ENCODE peak calls at places on chromosome 22, in four cellular contexts. V, I, Y and E are unnamed samples.

GRCh38 chr22:17906978-17907730 is 117.2 kb downstream of the MICAL3 start:
- DNase-seq in I (no peak), V (no peak), Y (no peak), E (no peak)

GRCh38 chr22:39717099-39717498 is 146.5 kb downstream of the CACNA1I start:
- DNase-seq in I (no peak), V (no peak), Y (no peak), E (no peak)

GRCh38 chr22:39431821-39432251 is 25.0 kb upstream of the MGAT3 start:
- DNase-seq in I (no peak), Y (no peak), V (peak), E (no peak)

GRCh38 chr22:38218661-38219331 is 17.0 kb downstream of the MAFF start:
- DNase-seq in I (peak), Y (peak), V (peak), E (peak)

GRCh38 chr22:32830473-32830872 is 29.0 kb downstream of the TIMP3 start:
- DNase-seq in Y (peak), V (no peak), I (peak), E (peak)

GRCh38 chr22:32695451-32695891 is 106.0 kb upstream of the TIMP3 start:
- DNase-seq in V (peak), Y (no peak), I (no peak), E (no peak)

GRCh38 chr22:28333106-28333505 is 346.5 kb downstream of the TTC28 start:
- DNase-seq in V (no peak), Y (no peak), I (no peak), E (no peak)

GRCh38 chr22:24548812-24549211 is 6.1 kb downstream of the GUCD1 start:
- DNase-seq in V (no peak), I (no peak), Y (no peak), E (no peak)

GRCh38 chr22:39681038-39681861 is 110.7 kb downstream of the CACNA1I start:
- DNase-seq in Y (no peak), I (no peak), V (no peak), E (no peak)

GRCh38 chr22:39265143-39265542 is 20.4 kb upstream of the PDGFB start:
- DNase-seq in Y (no peak), V (no peak), I (no peak), E (no peak)

GRCh38 chr22:45212306-45212709 is 28.4 kb downstream of the KIAA0930 start:
- DNase-seq in I (peak), Y (peak), V (peak), E (peak)

GRCh38 chr22:18968011-18968749 is 32.1 kb upstream of the PRODH start:
- DNase-seq in I (peak), V (no peak), Y (peak), E (no peak)

GRCh38 chr22:44816141-44816540 is 63.8 kb downstream of the ARHGAP8 start:
- DNase-seq in V (no peak), Y (no peak), I (no peak), E (no peak)

GRCh38 chr22:36606114-36606513 is 77.1 kb upstream of the EIF3D start:
- DNase-seq in V (no peak), I (no peak), Y (peak), E (no peak)

GRCh38 chr22:44894782-44895181 is 115.0 kb downstream of the PHF21B start:
- DNase-seq in V (no peak), I (no peak), Y (no peak), E (no peak)

GRCh38 chr22:22357024-22357868 is 112.7 kb downstream of the VPREB1 start:
- DNase-seq in V (peak), I (peak), Y (peak), E (no peak)

GRCh38 chr22:29156507-29156906 is 49.2 kb upstream of the EMID1 start:
- DNase-seq in Y (no peak), V (no peak), I (peak), E (no peak)

GRCh38 chr22:20021196-20022181 is 579 bp downstream of the TANGO2 start:
- DNase-seq in I (no peak), Y (peak), V (peak), E (peak)

GRCh38 chr22:29313126-29314071 is 2.1 kb downstream of the RASL10A start:
- DNase-seq in I (peak), V (peak), Y (no peak), E (no peak)

GRCh38 chr22:30325065-30325720 is 1.5 kb downstream of the TBC1D10A start:
- DNase-seq in Y (peak), V (peak), I (peak), E (peak)

GRCh38 chr22:31086703-31087330 is 5.7 kb downstream of the SMTN start:
- DNase-seq in I (no peak), Y (no peak), V (no peak), E (no peak)

GRCh38 chr22:35605787-35606492 is 11.2 kb downstream of the MB start:
- DNase-seq in I (peak), V (no peak), Y (no peak), E (no peak)
- TF ChIP-seq CTCF in I (no peak), V (no peak), Y (no peak), E (no peak)

GRCh38 chr22:50082197-50082715 is 3.0 kb downstream of the MLC1 start:
- DNase-seq in Y (no peak), I (no peak), V (no peak), E (no peak)

GRCh38 chr22:50082961-50083461 is 2.2 kb downstream of the MLC1 start:
- DNase-seq in Y (no peak), V (no peak), I (no peak), E (no peak)

GRCh38 chr22:50084570-50084969 is 656 bp downstream of the MLC1 start:
- DNase-seq in Y (no peak), V (no peak), I (no peak), E (no peak)

GRCh38 chr22:50084085-50084484 is 1.1 kb downstream of the MLC1 start:
- DNase-seq in I (no peak), Y (no peak), V (no peak), E (no peak)

DNA sequence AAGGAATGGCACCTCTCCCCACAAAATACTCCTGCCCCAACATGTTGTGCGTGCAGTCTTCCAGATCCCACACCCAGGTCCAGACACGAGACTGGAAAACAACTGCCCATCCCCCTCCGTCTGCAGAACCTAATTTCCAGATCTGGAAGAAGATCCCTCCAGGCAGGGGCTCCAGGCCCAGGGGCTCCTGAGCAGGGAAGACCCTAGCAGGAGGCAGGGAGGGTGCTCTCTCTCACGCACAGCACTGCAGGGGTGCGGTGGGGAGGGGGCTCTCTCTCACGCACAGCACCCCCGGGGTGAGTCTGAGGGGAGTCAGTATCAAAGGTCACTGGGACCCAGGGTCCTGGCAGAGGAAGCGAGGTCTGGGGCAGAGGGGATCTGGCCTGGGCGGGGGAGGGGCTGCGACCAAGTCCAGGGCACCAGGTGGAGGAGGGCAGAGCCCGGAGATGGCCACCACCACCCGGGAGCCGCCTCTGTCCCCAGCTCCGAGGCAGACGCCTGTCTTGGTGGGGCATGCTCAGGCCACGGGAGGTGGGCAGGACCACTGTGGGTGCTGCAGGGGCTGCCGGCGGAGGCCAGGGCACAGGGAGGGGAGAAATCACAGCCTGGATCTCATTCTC is 1.7 kb downstream of the MLC1 start:
- DNase-seq in I (no peak), V (no peak), Y (no peak), E (no peak)
- H3K4me3 ChIP-seq in I (no peak), V (no peak), Y (no peak), E (no peak)

DNA sequence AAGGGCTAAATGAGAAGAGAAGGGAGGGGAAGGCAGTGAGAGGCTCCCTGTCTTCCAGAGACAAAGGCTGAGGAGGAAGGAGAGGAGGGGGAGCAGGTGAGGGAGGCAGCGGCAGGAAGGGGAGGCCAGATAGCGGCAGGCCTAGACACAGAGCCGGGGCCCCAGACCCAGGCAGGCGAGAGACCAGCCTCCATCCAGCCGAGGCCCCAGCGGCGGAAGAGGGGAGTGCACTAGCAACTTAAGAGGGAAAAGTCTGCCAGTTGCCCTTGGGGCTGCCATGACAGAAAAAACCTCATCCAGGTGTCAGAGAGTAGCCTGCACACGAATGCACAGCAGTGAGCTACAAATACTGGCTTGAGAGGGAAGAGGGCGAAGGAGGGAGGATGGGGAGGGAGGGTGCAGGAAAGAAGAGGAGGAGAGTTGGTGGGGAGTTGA is 46.7 kb downstream of the IGLL1 start:
- DNase-seq in V (no peak), Y (no peak), I (peak), E (no peak)
- TF ChIP-seq CTCF in V (peak), Y (peak), I (no peak), E (peak)

DNA sequence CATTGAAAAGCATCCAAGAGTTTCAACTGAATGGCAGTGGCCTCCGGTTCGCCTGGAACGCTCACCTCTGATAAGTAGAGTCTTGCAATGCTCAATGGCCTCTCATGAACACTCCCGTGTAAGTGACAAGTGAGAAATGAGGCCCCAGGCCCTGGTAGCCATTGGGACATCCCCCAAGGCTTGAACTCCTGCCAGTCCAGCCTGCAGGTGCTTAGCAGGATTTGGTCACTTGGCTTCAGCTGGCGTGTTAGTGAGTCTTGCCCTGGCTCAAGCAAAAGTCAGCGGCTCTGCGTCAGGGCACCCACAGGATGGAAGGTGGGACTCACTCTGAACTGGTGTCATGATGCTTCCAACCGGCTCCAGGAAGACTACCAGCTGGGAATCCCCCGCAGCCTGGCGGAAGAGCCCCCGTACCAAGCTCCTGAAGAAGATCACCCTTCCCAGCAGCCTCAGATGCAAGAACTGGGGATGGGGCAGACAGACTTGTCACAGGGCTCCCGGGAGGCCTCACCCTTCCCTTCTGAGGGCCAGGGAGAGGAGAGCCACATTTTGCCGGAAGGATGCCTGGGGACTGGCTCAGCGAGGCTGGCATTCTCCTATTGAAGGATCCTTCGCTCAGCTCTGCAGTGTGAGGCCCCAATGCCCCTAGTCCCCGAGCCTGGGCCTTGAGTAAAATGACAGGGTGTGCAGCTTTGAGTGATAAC is 19.3 kb downstream of the MB start:
- DNase-seq in V (no peak), I (no peak), Y (peak), E (no peak)
- H3K4me3 ChIP-seq in V (no peak), I (no peak), Y (no peak), E (no peak)

DNA sequence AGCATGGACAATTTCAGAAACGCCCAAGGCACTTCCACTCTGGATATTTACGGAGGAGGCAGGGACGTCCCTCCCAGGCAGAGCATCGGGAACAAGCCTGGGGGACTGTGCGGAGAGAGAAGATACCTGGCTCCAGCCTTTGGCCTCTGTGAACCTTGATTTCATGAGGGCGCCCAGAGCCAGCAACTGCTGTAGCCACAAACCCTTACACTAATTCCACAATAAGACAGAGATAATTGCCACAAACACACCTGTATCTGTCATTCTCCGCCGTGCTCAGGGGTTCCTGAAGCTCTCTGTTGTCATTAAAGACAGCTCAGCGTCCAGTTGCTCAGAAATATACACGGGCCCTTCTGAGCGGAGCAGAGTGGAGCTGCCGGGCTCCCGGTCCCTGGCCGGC is 1292.1 kb downstream of the TBC1D22A start:
- DNase-seq in V (no peak), I (no peak), Y (no peak), E (no peak)
- TF ChIP-seq CTCF in V (no peak), I (no peak), Y (no peak), E (no peak)

DNA sequence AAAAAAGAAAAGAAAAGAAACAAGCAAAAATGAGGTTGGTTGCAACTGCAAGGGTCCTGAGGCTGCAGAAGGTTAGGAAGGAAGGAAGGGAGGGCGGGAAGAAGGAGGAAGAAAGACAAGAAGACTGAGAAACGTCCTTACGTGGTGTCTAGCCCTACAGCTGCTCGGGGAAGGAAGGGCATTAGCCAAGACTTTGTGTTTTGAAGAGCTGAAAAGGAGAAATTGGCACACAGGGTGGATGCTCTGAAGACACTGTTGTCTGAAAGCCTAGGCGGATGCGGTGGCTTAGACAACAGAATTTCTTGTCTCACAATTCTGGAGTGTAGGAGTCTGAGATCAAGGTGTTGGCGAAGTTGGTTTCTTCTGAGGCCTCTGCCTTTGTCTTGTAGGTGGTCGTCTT is 60.7 kb downstream of the MCM5 start:
- DNase-seq in I (no peak), V (no peak), Y (no peak), E (no peak)
- H3K4me3 ChIP-seq in I (no peak), V (no peak), Y (no peak), E (no peak)

DNA sequence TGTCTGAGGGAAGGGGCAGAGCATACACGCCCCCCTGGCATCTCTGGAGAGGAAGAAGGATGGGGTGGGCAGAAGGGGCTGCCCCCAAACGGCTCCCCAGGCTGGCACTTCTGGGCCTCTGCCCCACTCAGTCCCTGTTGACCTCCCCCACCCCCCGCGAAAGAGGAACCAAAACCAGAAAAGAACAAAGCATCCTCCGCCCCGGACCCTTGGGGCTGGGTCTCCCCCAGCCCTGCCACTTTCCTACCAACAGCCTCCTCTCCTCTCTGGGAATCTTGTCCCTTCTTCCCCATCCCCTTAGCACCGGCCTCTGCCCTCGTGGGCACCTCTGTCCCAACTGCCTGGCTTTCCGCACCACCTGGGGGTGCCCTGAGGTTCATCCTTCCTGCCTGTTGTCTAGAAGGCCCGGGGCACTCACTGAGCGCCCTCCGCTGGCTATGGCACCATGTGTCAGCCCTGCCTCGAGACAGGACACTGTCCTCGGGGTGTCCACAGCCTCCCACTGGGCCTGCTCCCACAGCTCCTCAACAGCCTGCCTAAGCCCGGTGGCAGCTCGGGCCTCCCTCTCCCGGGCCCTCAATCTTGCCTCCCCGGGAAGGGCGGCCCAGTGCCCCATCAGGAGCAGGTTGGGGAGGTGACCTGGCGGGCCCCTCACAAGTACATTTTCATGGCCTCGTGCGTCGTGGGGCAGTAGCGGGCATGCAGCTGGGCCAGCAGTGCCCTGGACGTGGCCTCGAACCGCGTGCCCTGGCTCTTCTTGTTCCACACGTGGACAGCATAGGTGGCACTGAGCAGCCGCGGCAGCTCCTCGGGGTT is 28.2 kb downstream of the A4GALT start:
- DNase-seq in Y (no peak), V (no peak), I (no peak), E (no peak)
- TF ChIP-seq CTCF in Y (no peak), V (no peak), I (no peak), E (no peak)